ENCODE peak calls at places on chromosomes 5 and 9, in four cellular contexts. F is IMR-90, X is heart left ventricle, G is fibroblast of mammary gland. P is an unnamed sample.

GRCh38 chr9:124776952-124777645 is at the start of gene OLFML2A:
- DNase-seq in F (no peak), X (no peak), G (peak; percentile 8), P (no peak)

GRCh38 chr9:14710804-14711203 is 11.7 kb downstream of the CER1 start:
- DNase-seq in F (peak; percentile 26), X (no peak), G (peak; percentile 29), P (no peak)

GRCh38 chr5:32446660-32447059 is 2.1 kb upstream of the ZFR start:
- DNase-seq in F (no peak), X (no peak), G (no peak), P (no peak)

GRCh38 chr5:163914911-163915310 is 409.5 kb downstream of the MAT2B start:
- DNase-seq in F (no peak), X (no peak), G (no peak), P (no peak)

GRCh38 chr9:91530829-91531228 is 107.2 kb upstream of the NFIL3 start:
- DNase-seq in F (peak; percentile 43), X (no peak), G (no peak), P (no peak)

GRCh38 chr5:96538831-96539250 is 105.8 kb upstream of the PCSK1 start:
- DNase-seq in F (peak; percentile 49), X (no peak), G (peak; percentile 68), P (no peak)

GRCh38 chr5:135246923-135247795 is 151.9 kb downstream of the MACROH2A1 start:
- DNase-seq in F (peak; percentile 98), X (no peak), G (peak; percentile 95), P (no peak)

GRCh38 chr5:33734541-33734940 is 157.2 kb downstream of the ADAMTS12 start:
- DNase-seq in F (peak; percentile 29), X (no peak), G (peak; percentile 54), P (no peak)

GRCh38 chr5:139481122-139481533 is 1.4 kb downstream of the STING1 start:
- DNase-seq in F (no peak), X (peak; percentile 58), G (no peak), P (no peak)

GRCh38 chr5:119166026-119166425 is 95.1 kb downstream of the DMXL1 start:
- DNase-seq in F (no peak), X (no peak), G (no peak), P (no peak)

GRCh38 chr9:126550891-126551351 is 62.8 kb upstream of the LMX1B start:
- DNase-seq in F (no peak), X (no peak), G (no peak), P (no peak)

GRCh38 chr5:178389796-178390195 is 157.2 kb upstream of the PHYKPL start:
- DNase-seq in F (no peak), X (peak; percentile 65), G (no peak), P (peak; percentile 2)

GRCh38 chr9:104780796-104781395 is 17.0 kb downstream of the NIPSNAP3B start:
- DNase-seq in F (peak; percentile 32), X (no peak), G (peak; percentile 56), P (no peak)

GRCh38 chr5:142894749-142895148 is 124.6 kb downstream of the ARHGAP26 start:
- DNase-seq in F (peak; percentile 80), X (peak; percentile 30), G (peak; percentile 67), P (no peak)

GRCh38 chr5:88675758-88676636 is 207.0 kb downstream of the MEF2C start:
- DNase-seq in F (peak; percentile 58), X (no peak), G (peak; percentile 54), P (peak; percentile 55)

GRCh38 chr9:84677080-84677479 is 7.6 kb downstream of the NTRK2 start:
- DNase-seq in F (no peak), X (no peak), G (no peak), P (no peak)

GRCh38 chr9:109182940-109183798 is 16.1 kb upstream of the FRRS1L start:
- DNase-seq in F (peak; percentile 15), X (no peak), G (peak; percentile 24), P (peak; percentile 72)

GRCh38 chr9:21970800-21971620 is 23.2 kb downstream of the CDKN2A start:
- DNase-seq in F (no peak), X (no peak), G (no peak), P (no peak)

GRCh38 chr5:73250645-73251044 is 77.7 kb downstream of the TMEM174 start:
- DNase-seq in F (peak; percentile 59), X (no peak), G (peak; percentile 20), P (no peak)

GRCh38 chr9:129023036-129023907 is 4.9 kb downstream of the SH3GLB2 start:
- DNase-seq in F (peak; percentile 79), X (peak; percentile 63), G (peak; percentile 86), P (no peak)

GRCh38 chr5:98769256-98770157 is 4.0 kb upstream of the RGMB start:
- DNase-seq in F (peak; percentile 92), X (peak; percentile 32), G (peak; percentile 66), P (no peak)

GRCh38 chr5:443239-444151 is 519 bp downstream of the EXOC3 start:
- DNase-seq in F (no peak), X (no peak), G (no peak), P (no peak)

GRCh38 chr5:173231381-173231766 is 3.6 kb downstream of the NKX2-5 start:
- DNase-seq in F (no peak), X (no peak), G (no peak), P (no peak)

GRCh38 chr9:114516913-114517312 is 11.6 kb upstream of the WHRN start:
- DNase-seq in F (peak; percentile 61), X (no peak), G (peak; percentile 84), P (no peak)